ENCODE peak calls at places on chromosomes 6 and 20, in eight cellular contexts. One of them, this sample, is unnamed. For H3K9me3 and H3K4me1, the result is how much of the 10 kb centered on the place peaks cover.

GRCh38 chr6:32045811-32046449 is 7.7 kb downstream of the CYP21A2 start:
- DNase-seq in esophagus muscularis mucosa: no peak
- DNase-seq in ovary: no peak
- DNase-seq in transverse colon: no peak
- DNase-seq in adrenal gland: peak
- DNase-seq in A549: no peak
- DNase-seq in heart left ventricle: no peak
- DNase-seq in IMR-90: no peak
- DNase-seq in this sample: no peak

GRCh38 chr6:104638841-104639290 is 220.9 kb downstream of the HACE1 start:
- DNase-seq in A549: no peak
- DNase-seq in transverse colon: no peak
- DNase-seq in esophagus muscularis mucosa: no peak
- DNase-seq in ovary: no peak
- DNase-seq in heart left ventricle: no peak
- DNase-seq in IMR-90: no peak
- DNase-seq in adrenal gland: peak
- DNase-seq in this sample: no peak

GRCh38 chr6:71250050-71250689 is 38.4 kb upstream of the OGFRL1 start:
- DNase-seq in A549: no peak
- DNase-seq in transverse colon: no peak
- DNase-seq in ovary: no peak
- DNase-seq in heart left ventricle: peak
- DNase-seq in esophagus muscularis mucosa: no peak
- DNase-seq in adrenal gland: no peak
- DNase-seq in IMR-90: peak
- DNase-seq in this sample: no peak

GRCh38 chr6:156659317-156660198 is 117.6 kb upstream of the ARID1B start:
- DNase-seq in IMR-90: no peak
- DNase-seq in A549: no peak
- DNase-seq in esophagus muscularis mucosa: peak
- DNase-seq in heart left ventricle: no peak
- DNase-seq in transverse colon: no peak
- DNase-seq in adrenal gland: no peak
- DNase-seq in ovary: no peak
- DNase-seq in this sample: no peak

GRCh38 chr6:47061631-47062300 is 19.6 kb upstream of the ADGRF1 start:
- DNase-seq in adrenal gland: peak
- DNase-seq in IMR-90: no peak
- DNase-seq in ovary: no peak
- DNase-seq in esophagus muscularis mucosa: no peak
- DNase-seq in transverse colon: peak
- DNase-seq in A549: no peak
- DNase-seq in heart left ventricle: peak
- DNase-seq in this sample: no peak

GRCh38 chr6:74277749-74278148 is 581.7 kb downstream of the CD109 start:
- DNase-seq in heart left ventricle: peak
- DNase-seq in IMR-90: peak
- DNase-seq in esophagus muscularis mucosa: no peak
- DNase-seq in transverse colon: no peak
- DNase-seq in adrenal gland: no peak
- DNase-seq in A549: no peak
- DNase-seq in ovary: no peak
- DNase-seq in this sample: no peak

GRCh38 chr20:50387996-50388332 is 122.2 kb upstream of the PTPN1 start:
- DNase-seq in esophagus muscularis mucosa: no peak
- DNase-seq in transverse colon: no peak
- DNase-seq in IMR-90: no peak
- DNase-seq in heart left ventricle: no peak
- DNase-seq in A549: no peak
- DNase-seq in ovary: no peak
- DNase-seq in adrenal gland: no peak
- DNase-seq in this sample: no peak

GRCh38 chr20:25623225-25623735 is 534 bp downstream of the NANP start:
- DNase-seq in adrenal gland: peak
- DNase-seq in transverse colon: peak
- DNase-seq in A549: peak
- DNase-seq in ovary: peak
- DNase-seq in IMR-90: peak
- DNase-seq in heart left ventricle: peak
- DNase-seq in esophagus muscularis mucosa: no peak
- DNase-seq in this sample: peak

GRCh38 chr20:16106191-16106849 is 466.9 kb downstream of the KIF16B start:
- DNase-seq in adrenal gland: peak
- DNase-seq in A549: no peak
- DNase-seq in transverse colon: no peak
- DNase-seq in esophagus muscularis mucosa: no peak
- DNase-seq in ovary: no peak
- DNase-seq in IMR-90: no peak
- DNase-seq in heart left ventricle: no peak
- DNase-seq in this sample: no peak

GRCh38 chr20:20363449-20364015 is 4.4 kb upstream of the INSM1 start:
- DNase-seq in ovary: no peak
- DNase-seq in A549: no peak
- DNase-seq in IMR-90: no peak
- DNase-seq in transverse colon: no peak
- DNase-seq in adrenal gland: no peak
- DNase-seq in esophagus muscularis mucosa: no peak
- DNase-seq in heart left ventricle: no peak
- DNase-seq in this sample: no peak

GRCh38 chr6:46453756-46454316 is 37.4 kb downstream of the RCAN2 start:
- DNase-seq in esophagus muscularis mucosa: no peak
- DNase-seq in heart left ventricle: no peak
- DNase-seq in IMR-90: no peak
- DNase-seq in ovary: no peak
- DNase-seq in transverse colon: no peak
- DNase-seq in A549: no peak
- DNase-seq in adrenal gland: no peak
- DNase-seq in this sample: no peak

GRCh38 chr6:22470454-22471368 is 98.7 kb upstream of the HDGFL1 start:
- DNase-seq in adrenal gland: peak
- DNase-seq in A549: peak
- DNase-seq in IMR-90: peak
- DNase-seq in ovary: peak
- DNase-seq in heart left ventricle: peak
- DNase-seq in transverse colon: peak
- DNase-seq in esophagus muscularis mucosa: no peak
- DNase-seq in this sample: no peak

GRCh38 chr6:149181304-149181703 is 136.2 kb upstream of the TAB2 start:
- DNase-seq in adrenal gland: no peak
- DNase-seq in esophagus muscularis mucosa: no peak
- DNase-seq in ovary: no peak
- DNase-seq in heart left ventricle: no peak
- DNase-seq in A549: no peak
- DNase-seq in transverse colon: no peak
- DNase-seq in IMR-90: no peak
- DNase-seq in this sample: no peak

GRCh38 chr6:20793174-20793573 is 258.9 kb downstream of the CDKAL1 start:
- DNase-seq in esophagus muscularis mucosa: no peak
- DNase-seq in ovary: no peak
- DNase-seq in heart left ventricle: no peak
- DNase-seq in A549: no peak
- DNase-seq in adrenal gland: no peak
- DNase-seq in transverse colon: no peak
- DNase-seq in IMR-90: no peak
- DNase-seq in this sample: no peak

GRCh38 chr6:31660224-31660997 is at the start of gene C6orf47:
- DNase-seq in ovary: peak
- DNase-seq in IMR-90: peak
- DNase-seq in esophagus muscularis mucosa: peak
- DNase-seq in adrenal gland: peak
- DNase-seq in transverse colon: peak
- DNase-seq in heart left ventricle: peak
- DNase-seq in A549: peak
- DNase-seq in this sample: peak

GRCh38 chr6:579339-579738 is 77.6 kb downstream of the HUS1B start:
- DNase-seq in esophagus muscularis mucosa: no peak
- DNase-seq in A549: peak
- DNase-seq in IMR-90: peak
- DNase-seq in heart left ventricle: no peak
- DNase-seq in transverse colon: no peak
- DNase-seq in ovary: no peak
- DNase-seq in adrenal gland: no peak
- DNase-seq in this sample: no peak

GRCh38 chr20:55616367-55616766 is 389.0 kb downstream of the CBLN4 start:
- DNase-seq in adrenal gland: no peak
- DNase-seq in IMR-90: no peak
- DNase-seq in heart left ventricle: no peak
- DNase-seq in ovary: no peak
- DNase-seq in esophagus muscularis mucosa: no peak
- DNase-seq in transverse colon: no peak
- DNase-seq in A549: no peak
- DNase-seq in this sample: no peak

GRCh38 chr6:16403831-16404230 is 165.4 kb downstream of the GMPR start:
- DNase-seq in ovary: no peak
- DNase-seq in IMR-90: peak
- DNase-seq in heart left ventricle: no peak
- DNase-seq in A549: no peak
- DNase-seq in transverse colon: no peak
- DNase-seq in esophagus muscularis mucosa: no peak
- DNase-seq in adrenal gland: no peak
- DNase-seq in this sample: no peak

GRCh38 chr20:10131612-10132345 is 86.9 kb upstream of the SNAP25 start:
- DNase-seq in transverse colon: peak
- DNase-seq in ovary: peak
- DNase-seq in IMR-90: peak
- DNase-seq in esophagus muscularis mucosa: no peak
- DNase-seq in adrenal gland: peak
- DNase-seq in A549: peak
- DNase-seq in heart left ventricle: peak
- DNase-seq in this sample: no peak

GRCh38 chr20:14235355-14235754 is 102.1 kb downstream of the FLRT3 start:
- DNase-seq in IMR-90: peak
- DNase-seq in ovary: no peak
- DNase-seq in adrenal gland: no peak
- DNase-seq in transverse colon: no peak
- DNase-seq in A549: no peak
- DNase-seq in heart left ventricle: no peak
- DNase-seq in esophagus muscularis mucosa: no peak
- DNase-seq in this sample: no peak

GRCh38 chr20:11076434-11076833 is 402.6 kb upstream of the JAG1 start:
- DNase-seq in esophagus muscularis mucosa: no peak
- DNase-seq in adrenal gland: no peak
- DNase-seq in ovary: no peak
- DNase-seq in A549: no peak
- DNase-seq in heart left ventricle: no peak
- DNase-seq in transverse colon: no peak
- DNase-seq in IMR-90: no peak
- DNase-seq in this sample: no peak

GRCh38 chr20:42083280-42083679 is 465.1 kb upstream of the CHD6 start:
- DNase-seq in esophagus muscularis mucosa: no peak
- DNase-seq in adrenal gland: no peak
- DNase-seq in heart left ventricle: no peak
- DNase-seq in IMR-90: no peak
- DNase-seq in transverse colon: no peak
- DNase-seq in A549: no peak
- DNase-seq in ovary: no peak
- DNase-seq in this sample: no peak
- H3K9me3 ChIP-seq in esophagus muscularis mucosa: under half
- H3K9me3 ChIP-seq in adrenal gland: under half
- H3K9me3 ChIP-seq in heart left ventricle: under half
- H3K9me3 ChIP-seq in IMR-90: under half
- H3K9me3 ChIP-seq in transverse colon: under half
- H3K9me3 ChIP-seq in A549: under half
- H3K9me3 ChIP-seq in ovary: under half
- H3K9me3 ChIP-seq in this sample: under half

GRCh38 chr6:111769365-111770127 is 103.7 kb downstream of the FYN start:
- DNase-seq in ovary: no peak
- DNase-seq in A549: no peak
- DNase-seq in transverse colon: no peak
- DNase-seq in esophagus muscularis mucosa: no peak
- DNase-seq in IMR-90: no peak
- DNase-seq in adrenal gland: no peak
- DNase-seq in heart left ventricle: no peak
- DNase-seq in this sample: no peak
- H3K4me1 ChIP-seq in ovary: under half
- H3K4me1 ChIP-seq in A549: under half
- H3K4me1 ChIP-seq in transverse colon: under half
- H3K4me1 ChIP-seq in esophagus muscularis mucosa: under half
- H3K4me1 ChIP-seq in IMR-90: under half
- H3K4me1 ChIP-seq in adrenal gland: under half
- H3K4me1 ChIP-seq in heart left ventricle: under half
- H3K4me1 ChIP-seq in this sample: under half

DNA sequence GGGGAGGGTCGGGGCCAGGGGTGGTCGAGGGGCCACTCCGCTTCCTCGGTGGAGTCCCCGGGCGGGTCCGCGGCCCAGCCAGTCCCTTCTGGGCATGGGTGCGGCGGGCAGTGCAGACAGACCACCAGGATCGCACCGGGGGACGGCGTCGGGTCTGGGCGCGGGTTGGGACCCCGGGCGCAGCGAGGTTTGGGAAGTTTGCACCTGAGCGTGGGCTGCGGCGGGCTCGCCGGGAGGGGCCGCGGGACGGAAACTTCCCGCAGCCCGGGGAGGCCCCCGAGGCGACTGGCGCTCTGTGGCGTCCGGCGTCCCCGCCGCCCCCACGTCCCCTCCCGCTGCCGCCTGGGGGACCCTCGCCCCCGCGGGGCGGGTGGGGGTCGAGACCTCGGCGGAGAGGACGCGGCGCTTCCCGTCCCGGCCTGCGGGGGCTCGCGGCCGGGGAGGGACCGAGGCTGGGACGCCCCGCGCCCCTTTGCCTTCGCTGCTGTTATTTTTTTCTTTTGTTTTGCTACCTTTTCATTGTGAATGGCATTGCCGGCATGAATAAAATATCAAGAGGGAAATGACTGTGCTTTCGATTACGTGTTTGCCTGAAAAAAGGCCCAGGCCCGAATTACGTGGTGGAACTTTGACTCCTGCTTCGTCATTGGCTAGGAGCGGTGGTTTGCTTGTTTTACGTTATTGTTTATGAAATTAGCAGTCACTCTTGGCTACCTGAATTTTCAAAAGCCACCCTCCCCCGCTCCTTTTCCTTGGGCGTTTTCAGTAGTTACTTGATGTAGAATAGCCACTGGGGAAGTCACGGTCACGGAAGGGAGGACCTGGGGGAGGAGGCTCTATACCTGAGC is 701 bp downstream of the SNX9 start:
- DNase-seq in esophagus muscularis mucosa: no peak
- DNase-seq in adrenal gland: peak
- DNase-seq in heart left ventricle: peak
- DNase-seq in A549: peak
- DNase-seq in IMR-90: peak
- DNase-seq in ovary: peak
- DNase-seq in transverse colon: peak
- DNase-seq in this sample: peak
- TF ChIP-seq POLR2A in esophagus muscularis mucosa: no peak
- TF ChIP-seq POLR2A in adrenal gland: peak
- TF ChIP-seq POLR2A in heart left ventricle: peak
- TF ChIP-seq POLR2A in A549: no peak
- TF ChIP-seq POLR2A in IMR-90: peak
- TF ChIP-seq POLR2A in ovary: no peak
- TF ChIP-seq POLR2A in transverse colon: peak
- TF ChIP-seq POLR2A in this sample: peak

DNA sequence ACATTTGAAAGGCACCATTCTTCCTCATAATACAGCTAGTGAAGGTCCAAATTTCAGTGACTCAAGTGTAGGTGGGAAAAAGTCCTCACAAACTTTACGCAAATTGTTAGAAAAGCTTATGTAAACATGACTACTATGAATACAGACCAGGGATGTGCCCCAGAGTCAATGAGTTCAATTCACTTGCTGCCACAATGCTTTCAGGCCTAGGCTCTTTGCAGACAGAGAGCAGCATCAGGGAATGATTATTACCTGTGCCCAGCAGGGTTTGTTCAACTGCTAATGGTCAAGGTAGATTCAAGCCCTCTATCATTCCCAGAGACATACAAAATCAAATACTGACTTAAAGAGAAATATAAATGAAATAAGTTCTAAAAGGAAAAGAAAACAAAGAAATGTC is 84.0 kb downstream of the LAMA2 start:
- DNase-seq in esophagus muscularis mucosa: no peak
- DNase-seq in adrenal gland: no peak
- DNase-seq in A549: no peak
- DNase-seq in ovary: no peak
- DNase-seq in heart left ventricle: no peak
- DNase-seq in IMR-90: no peak
- DNase-seq in transverse colon: no peak
- DNase-seq in this sample: no peak
- H3K9me3 ChIP-seq in esophagus muscularis mucosa: under half
- H3K9me3 ChIP-seq in adrenal gland: under half
- H3K9me3 ChIP-seq in A549: under half
- H3K9me3 ChIP-seq in ovary: under half
- H3K9me3 ChIP-seq in heart left ventricle: under half
- H3K9me3 ChIP-seq in IMR-90: under half
- H3K9me3 ChIP-seq in transverse colon: under half
- H3K9me3 ChIP-seq in this sample: under half